ENCODE peak calls at places on chromosomes 6 and 20, in five cellular contexts. T is neural progenitor cell, N is ascending aorta, A is aorta, C is heart left ventricle. Q is an unnamed sample.
A peak's percentile ranks its signal among the peaks of the same experiment; 100 is the strongest.

GRCh38 chr6:16752206-16752867 is 8.9 kb downstream of the ATXN1 start:
- DNase-seq in N (no peak), C (no peak), A (no peak), T (no peak), Q (no peak)

GRCh38 chr20:64158346-64159285 is 5.6 kb upstream of the MYT1 start:
- DNase-seq in T (no peak), C (no peak), A (no peak), N (no peak), Q (no peak)

GRCh38 chr6:30411515-30412207 is 66.7 kb downstream of the RPP21 start:
- DNase-seq in C (peak; percentile 56), A (peak; percentile 70), N (no peak), T (peak; percentile 79), Q (no peak)

GRCh38 chr6:14265049-14266021 is 147.8 kb downstream of the CD83 start:
- DNase-seq in A (no peak), T (no peak), N (no peak), C (no peak), Q (no peak)

GRCh38 chr6:130377371-130377770 is 11.6 kb downstream of the TMEM200A start:
- DNase-seq in C (no peak), N (no peak), T (no peak), A (no peak), Q (no peak)

GRCh38 chr20:47493175-47493953 is 8.3 kb upstream of the NCOA3 start:
- DNase-seq in N (peak; percentile 90), A (peak; percentile 89), C (peak; percentile 92), T (no peak), Q (peak; percentile 90)

GRCh38 chr6:159979136-159979874 is 10.4 kb downstream of the IGF2R start:
- DNase-seq in N (peak; percentile 80), C (peak; percentile 47), A (peak; percentile 68), T (peak; percentile 48), Q (no peak)

GRCh38 chr6:148874698-148875293 is 128.0 kb downstream of the UST start:
- DNase-seq in A (no peak), N (no peak), T (peak; percentile 75), C (peak; percentile 58), Q (no peak)

GRCh38 chr6:73652637-73653570 is 888 bp downstream of the SLC17A5 start:
- DNase-seq in C (peak; percentile 70), T (peak; percentile 79), A (peak; percentile 77), N (peak; percentile 77), Q (no peak)

GRCh38 chr20:61719691-61720347 is 345.9 kb downstream of the TAF4 start:
- DNase-seq in N (no peak), A (no peak), T (peak; percentile 26), C (no peak), Q (no peak)

GRCh38 chr6:164455835-164456234 is 853.6 kb downstream of the C6orf118 start:
- DNase-seq in A (no peak), T (no peak), N (no peak), C (no peak), Q (no peak)

GRCh38 chr6:158047120-158047518 is 65.5 kb downstream of the SYNJ2 start:
- DNase-seq in N (peak; percentile 84), A (peak; percentile 47), C (no peak), T (no peak), Q (no peak)

GRCh38 chr6:2875840-2876207 is 27.3 kb downstream of the SERPINB9 start:
- DNase-seq in T (peak; percentile 34), N (no peak), C (peak; percentile 56), A (peak; percentile 71), Q (no peak)

GRCh38 chr20:56428388-56428787 is 16.3 kb downstream of the CASS4 start:
- DNase-seq in C (no peak), A (no peak), N (no peak), T (no peak), Q (no peak)

GRCh38 chr6:144660545-144660944 is 375.4 kb downstream of the UTRN start:
- DNase-seq in T (no peak), C (no peak), N (no peak), A (no peak), Q (no peak)

GRCh38 chr20:9838378-9839295 is at the start of gene PAK5:
- DNase-seq in A (peak; percentile 55), N (peak; percentile 78), T (peak; percentile 96), C (no peak), Q (peak; percentile 2)

GRCh38 chr6:47196113-47196512 is 113.6 kb downstream of the TNFRSF21 start:
- DNase-seq in A (no peak), T (no peak), C (no peak), N (no peak), Q (no peak)

GRCh38 chr20:62972270-62973032 is 19.9 kb downstream of the SLC17A9 start:
- DNase-seq in A (peak; percentile 93), N (peak; percentile 90), T (peak; percentile 93), C (peak; percentile 90), Q (peak; percentile 28)

GRCh38 chr20:62970307-62971210 is 18.1 kb downstream of the SLC17A9 start:
- DNase-seq in N (no peak), A (no peak), T (no peak), C (no peak), Q (no peak)

GRCh38 chr20:62971211-62971949 is 18.9 kb downstream of the SLC17A9 start:
- DNase-seq in A (no peak), C (no peak), T (no peak), N (no peak), Q (no peak)

GRCh38 chr20:62975251-62975770 is 22.8 kb downstream of the SLC17A9 start:
- DNase-seq in N (no peak), C (no peak), A (no peak), T (no peak), Q (no peak)

GRCh38 chr20:62973033-62973745 is 20.7 kb downstream of the SLC17A9 start:
- DNase-seq in T (no peak), A (no peak), C (no peak), N (no peak), Q (no peak)
- H3K4me3 ChIP-seq in T (peak overlapping the region; percentile 36), A (no peak overlapping the region), C (peak overlapping the region; percentile 24), N (peak overlapping the region; percentile 49), Q (no peak overlapping the region)

DNA sequence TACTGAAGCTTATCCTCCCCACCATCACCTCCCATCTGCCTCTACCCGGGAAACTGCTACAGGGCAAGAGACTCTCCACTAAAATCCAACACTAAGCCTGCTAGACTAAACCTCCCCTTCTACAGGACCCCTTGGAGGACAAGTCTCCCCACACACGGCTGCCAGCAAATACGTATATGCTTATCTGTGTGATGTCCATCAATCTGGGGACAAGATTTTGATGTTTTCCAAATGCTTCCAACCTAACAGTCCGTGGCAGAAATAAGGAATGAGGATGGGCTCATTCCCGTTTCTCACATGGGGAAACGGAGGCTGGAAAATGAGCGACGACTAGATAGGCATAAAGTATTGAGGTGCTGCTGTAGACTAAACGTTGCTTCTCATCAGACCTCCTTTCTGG is 1.8 kb downstream of the KCNK5 start:
- DNase-seq in N (no peak), A (no peak), C (no peak), T (no peak), Q (no peak)
- H3K4me3 ChIP-seq in N (no peak overlapping the region), A (no peak overlapping the region), C (no peak overlapping the region), T (peak overlapping the region; percentile 66), Q (no peak overlapping the region)

GRCh38 chr6:170278743-170279094 is 12.2 kb downstream of the DLL1 start:
- DNase-seq in A (peak; percentile 20), C (no peak), N (no peak), T (no peak), Q (no peak)

GRCh38 chr6:170279977-170280688 is 10.7 kb downstream of the DLL1 start:
- DNase-seq in A (peak; percentile 80), N (peak; percentile 64), T (no peak), C (no peak), Q (peak; percentile 41)

GRCh38 chr6:170279426-170279825 is 11.5 kb downstream of the DLL1 start:
- DNase-seq in C (no peak), N (no peak), T (no peak), A (no peak), Q (no peak)

GRCh38 chr6:170281331-170282292 is 9.3 kb downstream of the DLL1 start:
- DNase-seq in A (peak; percentile 17), C (no peak), T (no peak), N (peak; percentile 52), Q (no peak)

DNA sequence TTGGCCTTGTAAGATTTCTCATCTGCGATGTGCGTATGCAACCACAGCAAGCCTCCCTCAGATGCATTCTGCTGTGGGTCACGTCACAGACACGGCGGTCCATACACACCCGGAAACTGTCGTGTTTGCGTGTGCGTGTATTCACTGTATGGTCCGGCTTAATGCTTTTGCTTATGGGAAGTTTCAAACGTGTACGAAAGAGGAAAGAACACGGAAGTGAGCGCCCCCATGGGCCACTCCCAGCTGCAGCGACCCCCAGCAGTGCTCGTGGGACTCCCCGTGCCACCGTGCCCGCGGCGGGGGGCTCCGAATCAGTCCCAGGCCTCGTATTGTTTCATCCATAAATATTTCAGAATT is 10.2 kb downstream of the DLL1 start:
- DNase-seq in N (peak; percentile 54), A (no peak), T (no peak), C (no peak), Q (no peak)
- H3K4me3 ChIP-seq in N (peak overlapping the region; percentile 61), A (peak overlapping the region; percentile 40), T (no peak overlapping the region), C (peak overlapping the region; percentile 20), Q (peak overlapping the region; percentile 5)

GRCh38 chr6:53055873-53056272 is 9.3 kb upstream of the FBXO9 start:
- DNase-seq in T (no peak), N (no peak), C (no peak), A (no peak), Q (no peak)

GRCh38 chr6:53056273-53056672 is 8.9 kb upstream of the FBXO9 start:
- DNase-seq in T (no peak), N (no peak), C (no peak), A (no peak), Q (peak; percentile 86)

GRCh38 chr6:53058388-53058890 is 6.8 kb upstream of the FBXO9 start:
- DNase-seq in A (no peak), N (no peak), C (no peak), T (no peak), Q (no peak)

GRCh38 chr6:53062369-53062639 is 2.9 kb upstream of the FBXO9 start:
- DNase-seq in C (no peak), T (no peak), N (no peak), A (no peak), Q (no peak)

GRCh38 chr6:53059648-53060589 is 5.3 kb upstream of the FBXO9 start:
- DNase-seq in A (no peak), N (no peak), T (peak; percentile 60), C (no peak), Q (no peak)
- H3K4me3 ChIP-seq in A (peak overlapping the region; percentile 91), N (peak overlapping the region; percentile 89), T (peak overlapping the region; percentile 57), C (peak overlapping the region; percentile 86), Q (peak overlapping the region; percentile 77)

GRCh38 chr6:1612386-1612893 is 2.7 kb downstream of the FOXC1 start:
- DNase-seq in T (no peak), A (no peak), C (no peak), N (no peak), Q (no peak)
- H3K4me3 ChIP-seq in T (no peak overlapping the region), A (peak overlapping the region; percentile 100), C (peak overlapping the region; percentile 66), N (peak overlapping the region; percentile 94), Q (no peak overlapping the region)

DNA sequence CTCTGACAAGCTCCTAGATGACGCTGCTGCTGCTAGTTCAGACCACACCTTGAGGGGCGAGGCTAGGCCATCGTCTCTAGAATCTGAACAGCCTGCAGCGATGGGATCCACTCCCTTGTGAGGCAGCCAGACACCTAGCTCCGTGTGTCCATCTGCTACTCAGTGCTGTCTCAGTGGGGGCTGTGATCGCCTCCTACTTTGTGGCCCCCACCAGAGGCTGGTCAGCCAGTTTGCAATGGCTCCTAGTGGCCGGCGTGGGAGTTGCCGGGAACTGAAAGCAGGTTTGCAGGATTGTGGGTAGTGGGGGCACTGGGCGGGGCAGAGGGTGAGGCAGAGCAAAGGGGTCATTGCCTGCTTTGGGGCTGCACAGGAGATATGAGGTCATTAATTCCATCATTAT is 2.8 kb downstream of the CCN5 start:
- DNase-seq in A (no peak), T (peak; percentile 37), C (no peak), N (no peak), Q (no peak)
- H3K4me3 ChIP-seq in A (no peak overlapping the region), T (no peak overlapping the region), C (no peak overlapping the region), N (no peak overlapping the region), Q (no peak overlapping the region)

Q was measured in LNCaP clone FGC.